ENCODE peak calls at places on chromosomes 1 and 21, in seven cellular contexts. One of them, this sample, is unnamed.

GRCh38 chr1:218366322-218367052 is 21.4 kb downstream of the TGFB2 start:
- DNase-seq in hepatocyte: no peak
- DNase-seq in GM23248: no peak
- DNase-seq in neural progenitor cell: no peak
- DNase-seq in PC-3: no peak
- DNase-seq in GM23338: no peak
- DNase-seq in OCI-LY7: no peak
- DNase-seq in this sample: no peak

GRCh38 chr1:152348447-152348846 is 11.4 kb downstream of the FLG2 start:
- DNase-seq in OCI-LY7: peak
- DNase-seq in GM23338: peak
- DNase-seq in GM23248: peak
- DNase-seq in PC-3: peak
- DNase-seq in hepatocyte: no peak
- DNase-seq in neural progenitor cell: no peak
- DNase-seq in this sample: peak

GRCh38 chr1:166974647-166975345 is 544 bp downstream of the ILDR2 start:
- DNase-seq in OCI-LY7: peak
- DNase-seq in GM23248: no peak
- DNase-seq in neural progenitor cell: peak
- DNase-seq in PC-3: no peak
- DNase-seq in hepatocyte: no peak
- DNase-seq in GM23338: no peak
- DNase-seq in this sample: no peak

GRCh38 chr1:186165303-186165702 is 209.8 kb downstream of the TPR start:
- DNase-seq in GM23248: peak
- DNase-seq in hepatocyte: no peak
- DNase-seq in neural progenitor cell: no peak
- DNase-seq in OCI-LY7: no peak
- DNase-seq in GM23338: no peak
- DNase-seq in PC-3: peak
- DNase-seq in this sample: no peak

GRCh38 chr21:35095859-35096291 is 46.8 kb upstream of the RUNX1 start:
- DNase-seq in hepatocyte: no peak
- DNase-seq in neural progenitor cell: no peak
- DNase-seq in OCI-LY7: no peak
- DNase-seq in PC-3: no peak
- DNase-seq in GM23248: peak
- DNase-seq in GM23338: no peak
- DNase-seq in this sample: no peak

GRCh38 chr1:77889671-77890070 is 1.2 kb downstream of the NEXN start:
- DNase-seq in hepatocyte: peak
- DNase-seq in PC-3: peak
- DNase-seq in GM23248: peak
- DNase-seq in GM23338: peak
- DNase-seq in OCI-LY7: no peak
- DNase-seq in neural progenitor cell: no peak
- DNase-seq in this sample: no peak

GRCh38 chr1:201655243-201655642 is 116.3 kb downstream of the NAV1 start:
- DNase-seq in hepatocyte: peak
- DNase-seq in neural progenitor cell: peak
- DNase-seq in PC-3: no peak
- DNase-seq in GM23248: peak
- DNase-seq in OCI-LY7: no peak
- DNase-seq in GM23338: peak
- DNase-seq in this sample: no peak

GRCh38 chr1:10939654-10940450 is 72.6 kb upstream of the TARDBP start:
- DNase-seq in hepatocyte: peak
- DNase-seq in neural progenitor cell: no peak
- DNase-seq in PC-3: no peak
- DNase-seq in OCI-LY7: peak
- DNase-seq in GM23248: no peak
- DNase-seq in GM23338: no peak
- DNase-seq in this sample: no peak

GRCh38 chr1:229318056-229318455 is 24.8 kb downstream of the CCSAP start:
- DNase-seq in hepatocyte: no peak
- DNase-seq in GM23338: no peak
- DNase-seq in neural progenitor cell: no peak
- DNase-seq in GM23248: no peak
- DNase-seq in PC-3: no peak
- DNase-seq in OCI-LY7: no peak
- DNase-seq in this sample: no peak

GRCh38 chr1:164660415-164661174 is 101.6 kb downstream of the PBX1 start:
- DNase-seq in neural progenitor cell: no peak
- DNase-seq in GM23338: no peak
- DNase-seq in PC-3: peak
- DNase-seq in hepatocyte: no peak
- DNase-seq in OCI-LY7: peak
- DNase-seq in GM23248: peak
- DNase-seq in this sample: no peak

GRCh38 chr21:36627242-36627641 is 71.7 kb upstream of the SIM2 start:
- DNase-seq in OCI-LY7: no peak
- DNase-seq in PC-3: peak
- DNase-seq in GM23248: peak
- DNase-seq in neural progenitor cell: no peak
- DNase-seq in hepatocyte: no peak
- DNase-seq in GM23338: no peak
- DNase-seq in this sample: no peak

GRCh38 chr1:185291647-185292046 is 25.4 kb downstream of the IVNS1ABP start:
- DNase-seq in PC-3: no peak
- DNase-seq in GM23338: no peak
- DNase-seq in hepatocyte: no peak
- DNase-seq in OCI-LY7: no peak
- DNase-seq in GM23248: no peak
- DNase-seq in neural progenitor cell: no peak
- DNase-seq in this sample: no peak

GRCh38 chr21:33402011-33402979 is 918 bp upstream of the IFNGR2 start:
- DNase-seq in OCI-LY7: peak
- DNase-seq in GM23248: peak
- DNase-seq in PC-3: no peak
- DNase-seq in neural progenitor cell: peak
- DNase-seq in GM23338: peak
- DNase-seq in hepatocyte: peak
- DNase-seq in this sample: no peak

GRCh38 chr1:223742861-223743517 is 30.6 kb downstream of the CAPN2 start:
- DNase-seq in neural progenitor cell: no peak
- DNase-seq in PC-3: no peak
- DNase-seq in hepatocyte: no peak
- DNase-seq in OCI-LY7: no peak
- DNase-seq in GM23338: no peak
- DNase-seq in GM23248: no peak
- DNase-seq in this sample: no peak

GRCh38 chr1:91166106-91166712 is 144.4 kb upstream of the ZNF644 start:
- DNase-seq in GM23248: peak
- DNase-seq in OCI-LY7: peak
- DNase-seq in GM23338: peak
- DNase-seq in hepatocyte: peak
- DNase-seq in neural progenitor cell: peak
- DNase-seq in PC-3: peak
- DNase-seq in this sample: peak

DNA sequence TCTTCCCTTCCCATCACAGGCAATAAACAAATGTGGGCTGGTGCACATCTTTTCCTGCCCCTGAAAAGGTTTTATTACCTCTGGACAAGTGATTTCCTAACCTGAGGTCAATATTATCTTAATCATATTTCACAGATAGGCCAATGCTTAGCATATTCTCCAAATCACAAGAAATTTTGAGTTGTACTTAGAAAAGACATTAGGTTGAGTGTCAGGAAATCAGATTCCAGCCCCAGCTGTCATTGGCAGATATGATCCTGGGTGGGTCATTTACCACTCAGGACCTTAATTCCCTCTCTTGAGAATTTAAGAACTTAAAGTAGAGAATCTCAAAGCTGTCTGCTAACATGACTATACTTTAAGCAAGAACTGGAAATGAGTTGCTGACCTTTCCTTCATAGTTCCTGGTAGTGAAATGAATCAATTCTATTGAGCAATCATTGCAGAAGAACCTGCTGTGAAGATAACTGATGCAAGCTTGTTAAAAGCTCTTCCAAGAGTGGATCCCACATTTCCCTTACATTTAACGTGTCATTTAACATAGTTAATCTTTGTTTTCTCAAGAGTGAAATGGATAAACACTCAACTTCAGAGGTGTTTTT is 46.4 kb upstream of the CR2 start:
- DNase-seq in OCI-LY7: no peak
- DNase-seq in neural progenitor cell: no peak
- DNase-seq in GM23338: no peak
- DNase-seq in GM23248: peak
- DNase-seq in PC-3: peak
- DNase-seq in hepatocyte: no peak
- DNase-seq in this sample: no peak
- TF ChIP-seq EZH2phosphoT487 in OCI-LY7: no peak
- TF ChIP-seq EZH2phosphoT487 in neural progenitor cell: no peak
- TF ChIP-seq EZH2phosphoT487 in GM23338: no peak
- TF ChIP-seq EZH2phosphoT487 in GM23248: no peak
- TF ChIP-seq EZH2phosphoT487 in PC-3: no peak
- TF ChIP-seq EZH2phosphoT487 in hepatocyte: no peak
- TF ChIP-seq EZH2phosphoT487 in this sample: no peak

GRCh38 chr1:178572604-178573003 is 59.7 kb downstream of the TEX35 start:
- DNase-seq in GM23338: peak
- DNase-seq in hepatocyte: no peak
- DNase-seq in GM23248: no peak
- DNase-seq in OCI-LY7: peak
- DNase-seq in neural progenitor cell: no peak
- DNase-seq in PC-3: no peak
- DNase-seq in this sample: no peak
- TF ChIP-seq EZH2phosphoT487 in GM23338: no peak
- TF ChIP-seq EZH2phosphoT487 in hepatocyte: no peak
- TF ChIP-seq EZH2phosphoT487 in GM23248: no peak
- TF ChIP-seq EZH2phosphoT487 in OCI-LY7: no peak
- TF ChIP-seq EZH2phosphoT487 in neural progenitor cell: no peak
- TF ChIP-seq EZH2phosphoT487 in PC-3: no peak
- TF ChIP-seq EZH2phosphoT487 in this sample: no peak

DNA sequence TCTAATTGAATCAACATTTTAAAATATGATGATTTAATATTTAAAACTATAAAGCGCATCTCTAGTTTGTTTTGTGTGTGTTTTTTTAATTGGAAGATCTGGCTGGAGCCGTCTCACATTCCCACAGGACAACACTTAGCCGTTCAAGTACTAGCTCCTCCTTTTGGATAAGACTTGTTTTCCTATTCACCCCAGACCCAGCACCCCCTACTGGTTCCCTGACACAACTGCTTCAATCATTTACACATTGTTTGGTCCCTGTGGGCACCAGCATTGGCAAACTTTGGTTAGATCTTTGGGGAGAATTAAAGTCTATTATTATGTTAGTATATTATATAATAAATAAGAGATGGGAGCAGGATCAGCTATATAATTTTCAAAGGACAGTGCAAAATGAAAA is 34.5 kb downstream of the TYW3 start:
- DNase-seq in PC-3: peak
- DNase-seq in neural progenitor cell: peak
- DNase-seq in GM23338: peak
- DNase-seq in OCI-LY7: peak
- DNase-seq in GM23248: peak
- DNase-seq in hepatocyte: no peak
- DNase-seq in this sample: peak
- TF ChIP-seq EZH2phosphoT487 in PC-3: no peak
- TF ChIP-seq EZH2phosphoT487 in neural progenitor cell: no peak
- TF ChIP-seq EZH2phosphoT487 in GM23338: no peak
- TF ChIP-seq EZH2phosphoT487 in OCI-LY7: no peak
- TF ChIP-seq EZH2phosphoT487 in GM23248: no peak
- TF ChIP-seq EZH2phosphoT487 in hepatocyte: no peak
- TF ChIP-seq EZH2phosphoT487 in this sample: no peak

DNA sequence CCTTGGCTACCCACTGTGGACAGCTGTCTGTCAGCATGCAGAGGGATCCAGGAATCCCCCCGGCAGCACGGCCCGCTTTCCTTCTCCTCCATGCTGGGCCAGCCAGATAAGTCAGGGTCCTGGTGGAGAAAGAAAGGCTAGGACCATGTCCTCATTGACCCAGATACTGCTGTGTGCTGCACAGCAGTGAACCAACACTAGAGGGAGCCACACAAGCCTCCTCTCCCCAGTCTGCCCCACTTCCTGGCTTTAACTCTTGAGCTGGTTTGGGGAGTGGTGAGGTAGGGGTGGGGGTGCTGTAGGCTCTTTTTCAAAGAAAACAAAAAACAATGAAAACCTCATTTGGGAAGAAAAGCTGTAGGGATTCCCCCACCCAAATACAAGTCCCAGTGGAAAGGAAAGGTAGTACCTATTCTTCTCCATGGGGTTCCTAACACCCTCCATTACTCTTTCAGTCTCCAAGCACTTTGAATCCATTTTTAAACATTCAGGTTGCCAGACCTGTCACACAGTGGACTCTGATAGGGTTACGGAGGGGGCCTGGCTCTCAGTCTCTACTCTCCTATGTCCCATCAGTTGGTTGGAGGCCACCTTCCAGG is 84.9 kb upstream of the CD1D start:
- DNase-seq in OCI-LY7: peak
- DNase-seq in GM23248: peak
- DNase-seq in GM23338: peak
- DNase-seq in neural progenitor cell: peak
- DNase-seq in hepatocyte: peak
- DNase-seq in PC-3: peak
- DNase-seq in this sample: no peak
- TF ChIP-seq EZH2phosphoT487 in OCI-LY7: no peak
- TF ChIP-seq EZH2phosphoT487 in GM23248: no peak
- TF ChIP-seq EZH2phosphoT487 in GM23338: no peak
- TF ChIP-seq EZH2phosphoT487 in neural progenitor cell: no peak
- TF ChIP-seq EZH2phosphoT487 in hepatocyte: no peak
- TF ChIP-seq EZH2phosphoT487 in PC-3: no peak
- TF ChIP-seq EZH2phosphoT487 in this sample: no peak

GRCh38 chr1:157092831-157093230 is 6.8 kb downstream of the ETV3L start:
- DNase-seq in PC-3: no peak
- DNase-seq in GM23248: no peak
- DNase-seq in GM23338: peak
- DNase-seq in OCI-LY7: no peak
- DNase-seq in neural progenitor cell: no peak
- DNase-seq in hepatocyte: no peak
- DNase-seq in this sample: no peak
- TF ChIP-seq EZH2phosphoT487 in PC-3: no peak
- TF ChIP-seq EZH2phosphoT487 in GM23248: no peak
- TF ChIP-seq EZH2phosphoT487 in GM23338: no peak
- TF ChIP-seq EZH2phosphoT487 in OCI-LY7: no peak
- TF ChIP-seq EZH2phosphoT487 in neural progenitor cell: no peak
- TF ChIP-seq EZH2phosphoT487 in hepatocyte: no peak
- TF ChIP-seq EZH2phosphoT487 in this sample: no peak

GRCh38 chr1:87044840-87045239 is 130.4 kb downstream of the HS2ST1 start:
- DNase-seq in neural progenitor cell: no peak
- DNase-seq in PC-3: no peak
- DNase-seq in OCI-LY7: peak
- DNase-seq in GM23248: no peak
- DNase-seq in GM23338: no peak
- DNase-seq in hepatocyte: no peak
- DNase-seq in this sample: no peak
- TF ChIP-seq EZH2phosphoT487 in neural progenitor cell: no peak
- TF ChIP-seq EZH2phosphoT487 in PC-3: no peak
- TF ChIP-seq EZH2phosphoT487 in OCI-LY7: no peak
- TF ChIP-seq EZH2phosphoT487 in GM23248: no peak
- TF ChIP-seq EZH2phosphoT487 in GM23338: no peak
- TF ChIP-seq EZH2phosphoT487 in hepatocyte: no peak
- TF ChIP-seq EZH2phosphoT487 in this sample: no peak

GRCh38 chr1:183567584-183567983 is 22.7 kb downstream of the NCF2 start:
- DNase-seq in PC-3: peak
- DNase-seq in OCI-LY7: peak
- DNase-seq in GM23338: no peak
- DNase-seq in hepatocyte: no peak
- DNase-seq in GM23248: peak
- DNase-seq in neural progenitor cell: no peak
- DNase-seq in this sample: no peak
- TF ChIP-seq EZH2phosphoT487 in PC-3: no peak
- TF ChIP-seq EZH2phosphoT487 in OCI-LY7: no peak
- TF ChIP-seq EZH2phosphoT487 in GM23338: no peak
- TF ChIP-seq EZH2phosphoT487 in hepatocyte: no peak
- TF ChIP-seq EZH2phosphoT487 in GM23248: no peak
- TF ChIP-seq EZH2phosphoT487 in neural progenitor cell: no peak
- TF ChIP-seq EZH2phosphoT487 in this sample: no peak